ENCODE peak calls at places on chromosome 7, in seven cellular contexts. K is cardiac fibroblast; H is NCI-H446; M is K562; E is tibial artery; F is activated T-cell treated with anti-CD3 and anti-CD28 coated beads, Interleukin-2, amount 50 U/mL, for 4 hours; O is heart left ventricle. R is an unnamed sample.
A peak's percentile ranks its signal among the peaks of the same experiment; 100 is the strongest.

GRCh38 chr7:81956520-81956919 is 186.7 kb upstream of the HGF start:
- DNase-seq in K (peak; percentile 85), H (peak; percentile 70), M (peak; percentile 11), E (no peak), F (no peak), O (no peak), R (peak; percentile 65)

GRCh38 chr7:16929146-16929762 is 47.5 kb upstream of the AGR3 start:
- DNase-seq in K (no peak), H (no peak), M (no peak), E (no peak), F (no peak), O (no peak), R (no peak)

GRCh38 chr7:23658831-23659427 is 21.1 kb upstream of the FAM221A start:
- DNase-seq in K (no peak), H (no peak), M (no peak), E (no peak), F (no peak), O (no peak), R (no peak)

GRCh38 chr7:78020131-78020873 is 221.7 kb downstream of the PHTF2 start:
- DNase-seq in K (peak; percentile 91), H (peak; percentile 64), M (peak; percentile 80), E (peak; percentile 78), F (no peak), O (no peak), R (peak; percentile 93)

GRCh38 chr7:142722289-142722794 is 26.9 kb upstream of the PRSS1 start:
- DNase-seq in K (no peak), H (no peak), M (no peak), E (no peak), F (no peak), O (no peak), R (no peak)

GRCh38 chr7:117072620-117073118 is 119.4 kb downstream of the ST7 start:
- DNase-seq in K (peak; percentile 55), H (peak; percentile 87), M (no peak), E (peak; percentile 82), F (no peak), O (peak; percentile 70), R (peak; percentile 54)

GRCh38 chr7:85602196-85602595 is 415.3 kb upstream of the SEMA3D start:
- DNase-seq in K (peak; percentile 19), H (peak; percentile 87), M (no peak), E (no peak), F (no peak), O (no peak), R (no peak)

GRCh38 chr7:20301311-20301939 is 29.3 kb upstream of the ITGB8 start:
- DNase-seq in K (peak; percentile 39), H (no peak), M (no peak), E (no peak), F (no peak), O (no peak), R (no peak)

GRCh38 chr7:128934361-128935352 is 3.1 kb upstream of the IRF5 start:
- DNase-seq in K (no peak), H (no peak), M (no peak), E (no peak), F (no peak), O (no peak), R (no peak)

GRCh38 chr7:133489906-133490305 is 237.0 kb downstream of the EXOC4 start:
- DNase-seq in K (no peak), H (no peak), M (no peak), E (no peak), F (no peak), O (no peak), R (no peak)

GRCh38 chr7:150803161-150803860 is 2.7 kb downstream of the TMEM176A start:
- DNase-seq in K (no peak), H (no peak), M (no peak), E (no peak), F (no peak), O (no peak), R (no peak)

GRCh38 chr7:11570922-11571550 is 261.0 kb downstream of the THSD7A start:
- DNase-seq in K (no peak), H (no peak), M (no peak), E (no peak), F (no peak), O (no peak), R (no peak)

GRCh38 chr7:17939670-17940301 is 508 bp downstream of the SNX13 start:
- DNase-seq in K (peak; percentile 22), H (peak; percentile 33), M (peak; percentile 52), E (peak; percentile 75), F (peak; percentile 36), O (peak; percentile 72), R (peak; percentile 73)

GRCh38 chr7:140334341-140335057 is 63.8 kb downstream of the SLC37A3 start:
- DNase-seq in K (no peak), H (no peak), M (no peak), E (no peak), F (no peak), O (no peak), R (no peak)

GRCh38 chr7:74373536-74373935 is 80.2 kb upstream of the GTF2IRD1 start:
- DNase-seq in K (no peak), H (no peak), M (no peak), E (no peak), F (no peak), O (no peak), R (no peak)

GRCh38 chr7:84055904-84056615 is 138.5 kb downstream of the SEMA3A start:
- DNase-seq in K (no peak), H (no peak), M (no peak), E (no peak), F (no peak), O (no peak), R (no peak)

GRCh38 chr7:140696679-140697446 is at the start of gene NDUFB2:
- DNase-seq in K (peak; percentile 80), H (peak; percentile 77), M (peak; percentile 91), E (peak; percentile 80), F (peak; percentile 48), O (peak; percentile 84), R (peak; percentile 94)

R was measured in myocyte.